ENCODE peak calls at places on chromosomes 6 and 20, in nine cellular contexts. A is HCT116; B is OCI-LY7; U is right cardiac atrium; E is AG10803; J is NCI-H1417; Q is stimulated activated CD8-positive, alpha-beta memory T cell treated with anti-CD3 and anti-CD28 coated beads, Interleukin-7, amount 100 ng/mL, for 4 hours; O is fibroblast of lung; V is CD4-positive, alpha-beta memory T cell. T is an unnamed sample.

GRCh38 chr20:42441196-42441861 is 748.4 kb downstream of the PTPRT start:
- DNase-seq in A (no peak), B (no peak), U (no peak), E (no peak), J (no peak), Q (no peak), O (no peak), V (no peak), T (no peak)

GRCh38 chr20:62329389-62330377 is 26.9 kb downstream of the ADRM1 start:
- DNase-seq in A (no peak), B (no peak), U (no peak), E (no peak), J (no peak), Q (no peak), O (no peak), V (no peak), T (no peak)

GRCh38 chr6:44001318-44001868 is 125.9 kb downstream of the MRPL14 start:
- DNase-seq in A (peak; percentile 54), B (peak; percentile 54), U (no peak), E (peak; percentile 19), J (no peak), Q (no peak), O (peak; percentile 40), V (no peak), T (no peak)

GRCh38 chr20:43923322-43923721 is 8.7 kb downstream of the TOX2 start:
- DNase-seq in A (no peak), B (no peak), U (no peak), E (no peak), J (no peak), Q (no peak), O (no peak), V (no peak), T (no peak)

GRCh38 chr6:143569035-143569434 is 57.5 kb upstream of the FUCA2 start:
- DNase-seq in A (no peak), B (no peak), U (no peak), E (peak; percentile 92), J (peak; percentile 45), Q (no peak), O (peak; percentile 16), V (no peak), T (peak; percentile 71)

GRCh38 chr6:106797186-106797585 is 167.8 kb downstream of the QRSL1 start:
- DNase-seq in A (no peak), B (no peak), U (no peak), E (no peak), J (no peak), Q (no peak), O (no peak), V (no peak), T (no peak)

GRCh38 chr20:17936791-17937687 is 31.6 kb downstream of the SNX5 start:
- DNase-seq in A (no peak), B (no peak), U (peak; percentile 80), E (peak; percentile 69), J (no peak), Q (no peak), O (peak; percentile 93), V (no peak), T (peak; percentile 83)

GRCh38 chr6:126539022-126539421 is 199.1 kb downstream of the CENPW start:
- DNase-seq in A (peak; percentile 67), B (no peak), U (no peak), E (peak; percentile 40), J (no peak), Q (no peak), O (peak; percentile 67), V (no peak), T (peak; percentile 28)

GRCh38 chr6:14382381-14383236 is 265.0 kb downstream of the CD83 start:
- DNase-seq in A (no peak), B (peak; percentile 88), U (no peak), E (no peak), J (peak; percentile 82), Q (no peak), O (no peak), V (no peak), T (no peak)

GRCh38 chr6:100134703-100135102 is 140.7 kb upstream of the MCHR2 start:
- DNase-seq in A (no peak), B (no peak), U (no peak), E (peak; percentile 44), J (no peak), Q (no peak), O (no peak), V (no peak), T (peak; percentile 41)

GRCh38 chr20:61982951-61983315 is 82.7 kb downstream of the TAF4 start:
- DNase-seq in A (no peak), B (no peak), U (peak; percentile 5), E (no peak), J (no peak), Q (no peak), O (no peak), V (no peak), T (no peak)

T was measured in AG20443.